ENCODE peak calls at places on chromosomes 12 and 14, in six cellular contexts. One of them, this sample, is unnamed.

GRCh38 chr12:70367268-70368141 is 1.4 kb downstream of the KCNMB4 start:
- DNase-seq in CD8-positive, alpha-beta T cell: no peak
- DNase-seq in left lung: no peak
- DNase-seq in ascending aorta: no peak
- DNase-seq in HCT116: no peak
- DNase-seq in esophagus squamous epithelium: no peak
- DNase-seq in this sample: no peak

GRCh38 chr12:17438141-17438540 is 651.9 kb downstream of the RERGL start:
- DNase-seq in left lung: no peak
- DNase-seq in CD8-positive, alpha-beta T cell: no peak
- DNase-seq in HCT116: no peak
- DNase-seq in esophagus squamous epithelium: no peak
- DNase-seq in ascending aorta: no peak
- DNase-seq in this sample: no peak

GRCh38 chr12:121288158-121288848 is 8.2 kb downstream of the CAMKK2 start:
- DNase-seq in HCT116: no peak
- DNase-seq in esophagus squamous epithelium: no peak
- DNase-seq in left lung: no peak
- DNase-seq in CD8-positive, alpha-beta T cell: no peak
- DNase-seq in ascending aorta: no peak
- DNase-seq in this sample: no peak

GRCh38 chr12:53060721-53061276 is 10.9 kb downstream of the TNS2 start:
- DNase-seq in HCT116: no peak
- DNase-seq in esophagus squamous epithelium: no peak
- DNase-seq in CD8-positive, alpha-beta T cell: no peak
- DNase-seq in ascending aorta: peak
- DNase-seq in left lung: peak
- DNase-seq in this sample: no peak

GRCh38 chr12:94621662-94622359 is 28.5 kb downstream of the TMCC3 start:
- DNase-seq in CD8-positive, alpha-beta T cell: no peak
- DNase-seq in HCT116: no peak
- DNase-seq in left lung: no peak
- DNase-seq in ascending aorta: no peak
- DNase-seq in esophagus squamous epithelium: no peak
- DNase-seq in this sample: no peak

GRCh38 chr12:79691299-79692248 is 810 bp upstream of the PAWR start:
- DNase-seq in ascending aorta: peak
- DNase-seq in esophagus squamous epithelium: no peak
- DNase-seq in CD8-positive, alpha-beta T cell: no peak
- DNase-seq in HCT116: no peak
- DNase-seq in left lung: no peak
- DNase-seq in this sample: peak

GRCh38 chr12:30630378-30631285 is 65.0 kb downstream of the IPO8 start:
- DNase-seq in ascending aorta: no peak
- DNase-seq in left lung: no peak
- DNase-seq in esophagus squamous epithelium: no peak
- DNase-seq in CD8-positive, alpha-beta T cell: no peak
- DNase-seq in HCT116: no peak
- DNase-seq in this sample: no peak

GRCh38 chr14:69050235-69051184 is 71.4 kb upstream of the ACTN1 start:
- DNase-seq in CD8-positive, alpha-beta T cell: no peak
- DNase-seq in esophagus squamous epithelium: no peak
- DNase-seq in HCT116: no peak
- DNase-seq in left lung: no peak
- DNase-seq in ascending aorta: no peak
- DNase-seq in this sample: no peak

GRCh38 chr12:86660488-86661171 is 404.4 kb upstream of the MGAT4C start:
- DNase-seq in left lung: no peak
- DNase-seq in esophagus squamous epithelium: no peak
- DNase-seq in ascending aorta: no peak
- DNase-seq in CD8-positive, alpha-beta T cell: no peak
- DNase-seq in HCT116: peak
- DNase-seq in this sample: peak

GRCh38 chr14:60616326-60617044 is 32.8 kb downstream of the SIX1 start:
- DNase-seq in left lung: no peak
- DNase-seq in ascending aorta: no peak
- DNase-seq in esophagus squamous epithelium: no peak
- DNase-seq in HCT116: no peak
- DNase-seq in CD8-positive, alpha-beta T cell: no peak
- DNase-seq in this sample: no peak

GRCh38 chr12:52524241-52524897 is 4.2 kb upstream of the KRT5 start:
- DNase-seq in CD8-positive, alpha-beta T cell: no peak
- DNase-seq in ascending aorta: peak
- DNase-seq in HCT116: no peak
- DNase-seq in left lung: no peak
- DNase-seq in esophagus squamous epithelium: no peak
- DNase-seq in this sample: no peak

DNA sequence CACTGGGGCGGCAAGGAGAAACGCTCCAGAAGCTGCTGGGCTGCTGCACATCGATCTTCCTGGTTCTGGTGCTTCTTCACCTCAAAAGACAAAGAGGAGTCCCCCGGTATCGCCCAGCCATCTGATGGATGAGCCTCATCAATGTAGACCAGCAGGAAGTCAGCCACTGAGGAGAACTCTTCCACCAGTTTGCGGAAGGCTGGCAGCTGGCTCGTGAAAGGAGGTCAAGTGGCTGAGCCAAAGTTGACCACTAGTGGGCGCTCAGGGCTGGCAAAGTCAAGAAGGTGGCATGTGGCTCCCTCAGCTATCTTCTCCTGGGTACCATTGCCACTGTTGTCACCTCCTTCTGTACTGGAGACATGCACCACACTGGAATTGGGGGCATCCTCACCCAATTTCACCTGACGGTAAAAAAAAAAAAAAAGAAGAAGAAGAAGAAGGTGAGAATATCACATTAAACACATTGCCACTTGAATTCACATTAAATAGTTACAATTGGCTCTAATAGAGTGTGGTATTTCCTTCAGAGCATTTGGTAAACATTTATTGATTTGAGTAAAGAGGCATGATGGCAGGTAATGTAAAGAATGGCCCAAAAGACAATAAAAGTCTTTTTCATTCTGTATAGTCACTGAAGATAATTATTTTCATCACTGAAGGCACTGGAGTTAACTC is 8.3 kb downstream of the DIO2 start:
- DNase-seq in ascending aorta: no peak
- DNase-seq in CD8-positive, alpha-beta T cell: no peak
- DNase-seq in HCT116: no peak
- DNase-seq in left lung: peak
- DNase-seq in esophagus squamous epithelium: no peak
- DNase-seq in this sample: no peak
- TF ChIP-seq CTCF in ascending aorta: no peak
- TF ChIP-seq CTCF in CD8-positive, alpha-beta T cell: no peak
- TF ChIP-seq CTCF in HCT116: no peak
- TF ChIP-seq CTCF in left lung: no peak
- TF ChIP-seq CTCF in esophagus squamous epithelium: no peak
- TF ChIP-seq CTCF in this sample: peak

GRCh38 chr12:955923-956322 is 6.4 kb upstream of the RAD52 start:
- DNase-seq in ascending aorta: no peak
- DNase-seq in left lung: no peak
- DNase-seq in CD8-positive, alpha-beta T cell: no peak
- DNase-seq in esophagus squamous epithelium: no peak
- DNase-seq in HCT116: no peak
- DNase-seq in this sample: no peak

GRCh38 chr12:951166-951565 is 1.7 kb upstream of the RAD52 start:
- DNase-seq in esophagus squamous epithelium: no peak
- DNase-seq in CD8-positive, alpha-beta T cell: no peak
- DNase-seq in ascending aorta: no peak
- DNase-seq in HCT116: no peak
- DNase-seq in left lung: no peak
- DNase-seq in this sample: no peak

GRCh38 chr12:949337-950099 is at the start of gene RAD52:
- DNase-seq in esophagus squamous epithelium: peak
- DNase-seq in HCT116: peak
- DNase-seq in left lung: peak
- DNase-seq in CD8-positive, alpha-beta T cell: peak
- DNase-seq in ascending aorta: peak
- DNase-seq in this sample: peak

GRCh38 chr12:954736-955135 is 5.2 kb upstream of the RAD52 start:
- DNase-seq in ascending aorta: no peak
- DNase-seq in CD8-positive, alpha-beta T cell: no peak
- DNase-seq in left lung: no peak
- DNase-seq in HCT116: no peak
- DNase-seq in esophagus squamous epithelium: no peak
- DNase-seq in this sample: no peak

GRCh38 chr12:953776-954175 is 4.3 kb upstream of the RAD52 start:
- DNase-seq in CD8-positive, alpha-beta T cell: no peak
- DNase-seq in left lung: no peak
- DNase-seq in esophagus squamous epithelium: no peak
- DNase-seq in HCT116: no peak
- DNase-seq in ascending aorta: no peak
- DNase-seq in this sample: no peak
- H3K4me3 ChIP-seq in CD8-positive, alpha-beta T cell: no peak
- H3K4me3 ChIP-seq in left lung: no peak
- H3K4me3 ChIP-seq in esophagus squamous epithelium: no peak
- H3K4me3 ChIP-seq in HCT116: no peak
- H3K4me3 ChIP-seq in ascending aorta: no peak
- H3K4me3 ChIP-seq in this sample: no peak

GRCh38 chr12:10190558-10191388 is 11.9 kb downstream of the TMEM52B start:
- DNase-seq in ascending aorta: peak
- DNase-seq in esophagus squamous epithelium: no peak
- DNase-seq in HCT116: peak
- DNase-seq in left lung: no peak
- DNase-seq in CD8-positive, alpha-beta T cell: peak
- DNase-seq in this sample: no peak
- TF ChIP-seq CTCF in ascending aorta: peak
- TF ChIP-seq CTCF in esophagus squamous epithelium: peak
- TF ChIP-seq CTCF in HCT116: peak
- TF ChIP-seq CTCF in left lung: peak
- TF ChIP-seq CTCF in CD8-positive, alpha-beta T cell: peak
- TF ChIP-seq CTCF in this sample: peak

GRCh38 chr14:99191663-99192621 is 80.1 kb downstream of the BCL11B start:
- DNase-seq in esophagus squamous epithelium: no peak
- DNase-seq in ascending aorta: peak
- DNase-seq in CD8-positive, alpha-beta T cell: no peak
- DNase-seq in left lung: peak
- DNase-seq in HCT116: no peak
- DNase-seq in this sample: peak

GRCh38 chr14:99194736-99195135 is 77.3 kb downstream of the BCL11B start:
- DNase-seq in CD8-positive, alpha-beta T cell: no peak
- DNase-seq in esophagus squamous epithelium: no peak
- DNase-seq in left lung: peak
- DNase-seq in HCT116: no peak
- DNase-seq in ascending aorta: no peak
- DNase-seq in this sample: no peak

GRCh38 chr14:99190696-99191662 is 81.0 kb downstream of the BCL11B start:
- DNase-seq in esophagus squamous epithelium: no peak
- DNase-seq in ascending aorta: no peak
- DNase-seq in left lung: no peak
- DNase-seq in CD8-positive, alpha-beta T cell: no peak
- DNase-seq in HCT116: no peak
- DNase-seq in this sample: no peak

GRCh38 chr14:99194136-99194535 is 77.9 kb downstream of the BCL11B start:
- DNase-seq in left lung: peak
- DNase-seq in esophagus squamous epithelium: no peak
- DNase-seq in HCT116: no peak
- DNase-seq in CD8-positive, alpha-beta T cell: no peak
- DNase-seq in ascending aorta: no peak
- DNase-seq in this sample: no peak

DNA sequence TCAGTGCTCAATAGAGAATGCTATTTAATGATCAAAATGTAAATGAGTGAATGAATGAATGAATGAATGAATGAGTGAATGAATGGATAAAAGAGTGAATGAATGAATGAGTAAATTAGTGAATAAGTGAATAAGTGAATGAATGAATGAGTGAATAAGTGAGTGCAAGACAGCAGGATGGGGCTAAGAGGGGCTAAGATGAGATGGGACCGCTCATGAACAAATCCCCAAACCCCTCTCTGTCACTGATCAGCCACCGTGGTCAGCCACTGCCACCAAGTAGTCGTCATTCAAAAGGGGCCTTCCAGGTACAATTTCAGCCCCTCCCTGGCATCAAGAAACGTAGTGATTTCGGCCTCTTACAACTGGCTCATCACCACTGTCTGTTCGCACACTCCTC is 79.2 kb downstream of the BCL11B start:
- DNase-seq in left lung: no peak
- DNase-seq in ascending aorta: no peak
- DNase-seq in CD8-positive, alpha-beta T cell: no peak
- DNase-seq in HCT116: no peak
- DNase-seq in esophagus squamous epithelium: no peak
- DNase-seq in this sample: no peak
- H3K4me3 ChIP-seq in left lung: no peak
- H3K4me3 ChIP-seq in ascending aorta: no peak
- H3K4me3 ChIP-seq in CD8-positive, alpha-beta T cell: peak
- H3K4me3 ChIP-seq in HCT116: no peak
- H3K4me3 ChIP-seq in esophagus squamous epithelium: no peak
- H3K4me3 ChIP-seq in this sample: no peak

GRCh38 chr14:70354204-70354603 is 5.3 kb downstream of the COX16 start:
- DNase-seq in HCT116: no peak
- DNase-seq in CD8-positive, alpha-beta T cell: no peak
- DNase-seq in esophagus squamous epithelium: no peak
- DNase-seq in left lung: no peak
- DNase-seq in ascending aorta: no peak
- DNase-seq in this sample: no peak

GRCh38 chr14:70350078-70350477 is 9.4 kb downstream of the COX16 start:
- DNase-seq in esophagus squamous epithelium: no peak
- DNase-seq in CD8-positive, alpha-beta T cell: no peak
- DNase-seq in HCT116: no peak
- DNase-seq in ascending aorta: no peak
- DNase-seq in left lung: no peak
- DNase-seq in this sample: no peak
- TF ChIP-seq CTCF in esophagus squamous epithelium: no peak
- TF ChIP-seq CTCF in CD8-positive, alpha-beta T cell: no peak
- TF ChIP-seq CTCF in HCT116: no peak
- TF ChIP-seq CTCF in ascending aorta: no peak
- TF ChIP-seq CTCF in left lung: no peak
- TF ChIP-seq CTCF in this sample: no peak

DNA sequence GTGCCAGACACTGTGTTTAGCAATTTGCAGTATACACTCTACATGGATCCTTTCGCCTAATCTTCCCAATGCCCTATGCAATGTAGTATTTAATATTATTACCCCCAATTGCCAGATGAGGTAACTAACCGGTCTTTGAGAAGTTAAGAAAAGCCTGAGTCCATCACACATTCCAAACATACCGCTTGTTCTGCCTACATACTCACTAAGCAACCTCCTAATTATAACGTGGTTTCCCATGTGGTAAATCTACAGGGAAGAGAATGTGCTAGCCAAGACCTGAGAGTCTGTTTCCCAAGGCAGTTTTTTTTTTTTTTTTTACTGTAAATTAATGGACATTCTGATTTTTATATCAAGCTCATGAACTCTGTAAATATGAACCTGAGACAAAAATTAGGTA is 37.2 kb downstream of the ATP2B1 start:
- DNase-seq in HCT116: no peak
- DNase-seq in ascending aorta: no peak
- DNase-seq in CD8-positive, alpha-beta T cell: no peak
- DNase-seq in esophagus squamous epithelium: no peak
- DNase-seq in left lung: no peak
- DNase-seq in this sample: peak
- H3K4me3 ChIP-seq in HCT116: no peak
- H3K4me3 ChIP-seq in ascending aorta: no peak
- H3K4me3 ChIP-seq in CD8-positive, alpha-beta T cell: no peak
- H3K4me3 ChIP-seq in esophagus squamous epithelium: no peak
- H3K4me3 ChIP-seq in left lung: no peak
- H3K4me3 ChIP-seq in this sample: no peak